ENCODE peak calls at places on chromosomes 13 and 19, in seven cellular contexts. T, X, Y, G, R, W and Z are unnamed samples.

GRCh38 chr13:51221674-51222509 is at the start of gene FAM124A:
- DNase-seq in T (peak; percentile 32), X (no peak), Y (no peak), G (peak; percentile 50), R (peak; percentile 57), W (peak; percentile 62), Z (peak; percentile 81)

GRCh38 chr19:46546194-46546896 is 50.7 kb upstream of the PNMA8B start:
- DNase-seq in T (peak; percentile 44), X (peak; percentile 51), Y (no peak), G (no peak), R (peak; percentile 60), W (no peak), Z (peak; percentile 66)

GRCh38 chr19:41937976-41938375 is 9.7 kb upstream of the ERFL start:
- DNase-seq in T (peak; percentile 45), X (no peak), Y (no peak), G (no peak), R (no peak), W (no peak), Z (no peak)

GRCh38 chr13:27965740-27966640 is 3.1 kb downstream of the CDX2 start:
- DNase-seq in T (no peak), X (no peak), Y (no peak), G (no peak), R (peak; percentile 26), W (no peak), Z (no peak)

GRCh38 chr13:98751397-98752110 is 918 bp downstream of the SLC15A1 start:
- DNase-seq in T (no peak), X (peak; percentile 38), Y (no peak), G (no peak), R (no peak), W (no peak), Z (no peak)

GRCh38 chr19:16283103-16283469 is 41.5 kb upstream of the KLF2 start:
- DNase-seq in T (peak; percentile 12), X (no peak), Y (no peak), G (no peak), R (no peak), W (no peak), Z (no peak)

GRCh38 chr13:97359181-97360057 is 74.5 kb upstream of the RAP2A start:
- DNase-seq in T (peak; percentile 54), X (peak; percentile 90), Y (peak; percentile 25), G (no peak), R (peak; percentile 36), W (peak; percentile 42), Z (peak; percentile 44)

GRCh38 chr19:49475995-49476880 is 2.2 kb downstream of the FLT3LG start:
- DNase-seq in T (peak; percentile 60), X (no peak), Y (no peak), G (no peak), R (no peak), W (no peak), Z (peak; percentile 92)

GRCh38 chr13:35763060-35763804 is 286.7 kb upstream of the MAB21L1 start:
- DNase-seq in T (no peak), X (no peak), Y (no peak), G (no peak), R (no peak), W (no peak), Z (no peak)

GRCh38 chr19:11659612-11660011 is 62.3 kb downstream of the ZNF627 start:
- DNase-seq in T (no peak), X (peak; percentile 26), Y (no peak), G (no peak), R (no peak), W (no peak), Z (no peak)

GRCh38 chr13:112346899-112347229 is 29.3 kb upstream of the SPACA7 start:
- DNase-seq in T (no peak), X (no peak), Y (no peak), G (no peak), R (no peak), W (no peak), Z (no peak)

GRCh38 chr19:8251025-8251472 is 41.9 kb downstream of the CERS4 start:
- DNase-seq in T (no peak), X (no peak), Y (no peak), G (peak; percentile 89), R (peak; percentile 91), W (peak; percentile 73), Z (no peak)

GRCh38 chr13:67366533-67366932 is 136.4 kb upstream of the PCDH9 start:
- DNase-seq in T (no peak), X (peak; percentile 66), Y (no peak), G (no peak), R (no peak), W (no peak), Z (no peak)

GRCh38 chr13:51330741-51331140 is 8.8 kb upstream of the SERPINE3 start:
- DNase-seq in T (peak; percentile 75), X (peak; percentile 60), Y (no peak), G (no peak), R (no peak), W (no peak), Z (no peak)

GRCh38 chr19:49506575-49507105 is 5.8 kb upstream of the FCGRT start:
- DNase-seq in T (peak; percentile 85), X (peak; percentile 62), Y (no peak), G (peak; percentile 43), R (peak; percentile 76), W (no peak), Z (peak; percentile 65)

GRCh38 chr13:92137519-92137918 is 739.1 kb downstream of the GPC5 start:
- DNase-seq in T (no peak), X (peak; percentile 0), Y (no peak), G (no peak), R (no peak), W (no peak), Z (no peak)

GRCh38 chr13:45834411-45834994 is 17.1 kb downstream of the SIAH3 start:
- DNase-seq in T (no peak), X (no peak), Y (no peak), G (no peak), R (no peak), W (no peak), Z (no peak)

GRCh38 chr13:45833242-45833641 is 18.3 kb downstream of the SIAH3 start:
- DNase-seq in T (no peak), X (no peak), Y (no peak), G (no peak), R (no peak), W (no peak), Z (no peak)

GRCh38 chr13:45833663-45834062 is 17.9 kb downstream of the SIAH3 start:
- DNase-seq in T (no peak), X (no peak), Y (no peak), G (peak; percentile 35), R (no peak), W (peak; percentile 33), Z (no peak)

DNA sequence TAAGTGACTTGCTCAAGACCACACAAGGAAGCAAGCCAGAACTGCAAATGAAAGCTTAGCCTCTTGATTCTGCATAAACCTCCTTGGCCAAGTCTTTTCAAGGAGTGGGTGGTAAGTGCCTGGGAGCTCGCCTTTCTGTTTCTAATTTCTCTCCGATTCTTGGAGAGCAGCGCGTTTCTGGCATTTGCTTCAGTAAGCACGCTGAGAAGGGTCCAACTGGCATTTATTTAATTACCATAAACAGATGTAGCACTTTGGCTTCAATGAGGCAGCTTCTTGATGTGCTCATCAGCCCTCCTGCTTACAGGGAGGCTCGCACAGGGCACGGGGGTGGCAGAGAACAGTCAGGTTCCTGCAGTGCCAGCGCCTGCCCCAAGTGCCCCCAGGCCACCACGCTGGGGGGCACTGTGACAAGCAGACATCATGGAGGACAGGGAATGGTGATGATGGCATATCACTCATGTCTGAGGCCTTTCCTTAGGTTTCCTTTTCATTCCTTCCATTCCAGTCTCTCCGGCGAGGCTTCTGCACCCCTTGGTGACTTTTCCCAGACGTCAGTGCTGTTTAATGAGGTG is 13.3 kb downstream of the SIAH3 start:
- DNase-seq in T (no peak), X (no peak), Y (no peak), G (no peak), R (no peak), W (no peak), Z (no peak)
- TF ChIP-seq CTCF in T (no peak), X (no peak), Y (no peak), G (no peak), R (no peak), W (no peak), Z (no peak)

DNA sequence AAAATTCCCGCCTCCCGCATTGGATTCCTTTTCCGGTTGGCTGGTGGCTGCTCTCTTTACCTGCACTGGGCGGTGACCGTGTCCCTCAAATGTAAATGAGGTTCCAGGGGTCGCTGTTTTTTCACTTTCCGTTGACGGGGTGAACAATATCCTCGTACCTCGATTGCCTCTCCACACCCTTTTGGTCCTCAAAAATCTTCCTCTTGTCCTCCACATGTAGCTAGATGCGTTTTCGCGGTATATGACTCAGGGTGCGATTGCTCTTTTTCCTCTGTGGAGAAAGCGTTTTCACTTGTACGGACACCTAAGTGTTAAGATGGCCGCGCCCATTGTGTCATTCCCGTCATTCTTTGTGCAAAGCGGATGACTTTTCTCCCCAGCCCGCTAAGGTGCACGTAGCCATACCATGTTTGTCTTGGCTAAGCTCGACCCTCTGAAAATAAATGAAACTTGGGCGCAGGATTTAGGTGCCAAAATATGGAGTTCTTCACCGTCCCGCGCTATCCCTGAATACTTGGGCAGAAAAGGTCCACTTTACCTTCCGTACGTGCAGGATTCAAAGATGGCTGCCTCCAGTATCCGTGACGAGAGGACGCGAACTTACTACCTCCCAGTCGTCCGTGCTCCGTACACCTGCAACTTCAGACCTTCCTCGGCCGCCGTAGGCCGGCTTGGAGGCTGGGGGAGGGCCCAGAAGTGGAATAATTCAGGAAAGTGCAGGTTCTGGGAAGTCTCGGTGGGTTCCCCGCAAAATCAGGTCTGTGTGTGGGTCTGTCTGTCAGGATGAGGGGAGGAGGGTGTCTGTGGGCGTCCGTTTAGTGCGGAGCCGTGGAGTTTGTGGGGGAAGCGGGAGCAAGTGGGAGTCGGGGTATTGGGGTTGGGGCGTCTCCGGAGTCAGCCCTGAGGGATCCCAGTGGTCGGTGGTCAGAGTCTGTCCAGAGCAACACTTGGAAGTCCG is at the start of gene ZNF613:
- DNase-seq in T (peak; percentile 94), X (peak; percentile 97), Y (peak; percentile 53), G (peak; percentile 87), R (peak; percentile 89), W (peak; percentile 84), Z (peak; percentile 81)
- TF ChIP-seq CTCF in T (no peak), X (peak; percentile 4), Y (peak; percentile 28), G (peak; percentile 37), R (no peak), W (peak; percentile 13), Z (no peak)

GRCh38 chr19:17292301-17293074 is 10.7 kb downstream of the ABHD8 start:
- DNase-seq in T (peak; percentile 87), X (peak; percentile 92), Y (peak; percentile 39), G (peak; percentile 66), R (peak; percentile 76), W (peak; percentile 73), Z (peak; percentile 84)

GRCh38 chr19:17286742-17287141 is 5.0 kb downstream of the ANKLE1 start:
- DNase-seq in T (no peak), X (no peak), Y (no peak), G (no peak), R (no peak), W (no peak), Z (no peak)

GRCh38 chr19:17286263-17286662 is 4.6 kb downstream of the ANKLE1 start:
- DNase-seq in T (no peak), X (no peak), Y (no peak), G (no peak), R (no peak), W (no peak), Z (no peak)

GRCh38 chr19:17285415-17286135 is 3.9 kb downstream of the ANKLE1 start:
- DNase-seq in T (no peak), X (no peak), Y (no peak), G (no peak), R (no peak), W (no peak), Z (no peak)

GRCh38 chr19:17289489-17289888 is 7.8 kb downstream of the ANKLE1 start:
- DNase-seq in T (peak; percentile 64), X (peak; percentile 93), Y (no peak), G (peak; percentile 80), R (peak; percentile 76), W (peak; percentile 65), Z (peak; percentile 83)
- TF ChIP-seq CTCF in T (no peak), X (no peak), Y (no peak), G (no peak), R (no peak), W (no peak), Z (peak; percentile 10)

GRCh38 chr13:114017028-114017630 is 43.3 kb upstream of the C13orf46 start:
- DNase-seq in T (no peak), X (peak; percentile 43), Y (no peak), G (no peak), R (no peak), W (no peak), Z (no peak)
- TF ChIP-seq CTCF in T (no peak), X (peak; percentile 28), Y (peak; percentile 23), G (no peak), R (no peak), W (no peak), Z (no peak)